ENCODE peak calls at places on chromosomes 3 and 15, in nine cellular contexts. R, H, O, T, U, E, X, V and K are unnamed samples.

GRCh38 chr3:106628407-106628806 is 748.8 kb upstream of the CCDC54 start:
- DNase-seq in R (peak), H (no peak), O (no peak), T (no peak), U (no peak), E (no peak), X (no peak), V (peak), K (no peak)

GRCh38 chr3:187610926-187611545 is 59.2 kb downstream of the SST start:
- DNase-seq in R (peak), H (no peak), O (peak), T (no peak), U (no peak), E (no peak), X (no peak), V (peak), K (no peak)

GRCh38 chr3:46693897-46694235 is 387 bp upstream of the ALS2CL start:
- DNase-seq in R (no peak), H (no peak), O (no peak), T (no peak), U (no peak), E (no peak), X (no peak), V (no peak), K (peak)

GRCh38 chr3:172161390-172161789 is 122.0 kb downstream of the FNDC3B start:
- DNase-seq in R (no peak), H (no peak), O (no peak), T (no peak), U (no peak), E (no peak), X (no peak), V (no peak), K (no peak)

GRCh38 chr3:115169808-115170207 is 22.7 kb upstream of the ZBTB20 start:
- DNase-seq in R (peak), H (no peak), O (no peak), T (no peak), U (no peak), E (no peak), X (no peak), V (no peak), K (no peak)

GRCh38 chr15:76206325-76206976 is 104.8 kb downstream of the ETFA start:
- DNase-seq in R (peak), H (no peak), O (peak), T (no peak), U (no peak), E (peak), X (no peak), V (peak), K (peak)

GRCh38 chr15:43293402-43293801 is 26.7 kb upstream of the TGM5 start:
- DNase-seq in R (no peak), H (no peak), O (no peak), T (no peak), U (peak), E (no peak), X (no peak), V (no peak), K (no peak)

GRCh38 chr3:23743141-23743784 is 62.5 kb upstream of the UBE2E1 start:
- DNase-seq in R (no peak), H (no peak), O (no peak), T (no peak), U (peak), E (peak), X (no peak), V (no peak), K (no peak)

GRCh38 chr3:156307704-156308103 is 187.3 kb downstream of the KCNAB1 start:
- DNase-seq in R (peak), H (no peak), O (peak), T (no peak), U (no peak), E (peak), X (no peak), V (peak), K (peak)

GRCh38 chr3:129558772-129559564 is 16.0 kb downstream of the H1-8 start:
- DNase-seq in R (peak), H (no peak), O (no peak), T (no peak), U (peak), E (no peak), X (no peak), V (peak), K (no peak)

GRCh38 chr3:8538904-8539303 is 37.3 kb downstream of the LMCD1 start:
- DNase-seq in R (peak), H (no peak), O (no peak), T (no peak), U (no peak), E (no peak), X (no peak), V (peak), K (no peak)

GRCh38 chr3:149590691-149591441 is 67.0 kb downstream of the WWTR1 start:
- DNase-seq in R (no peak), H (no peak), O (no peak), T (no peak), U (peak), E (no peak), X (no peak), V (no peak), K (no peak)